ENCODE peak calls at places on chromosomes 4 and X, in ten cellular contexts. One of them, this sample, is unnamed.

GRCh38 chr4:154807042-154807630 is 26.1 kb downstream of the RBM46 start:
- DNase-seq in H1: no peak
- DNase-seq in uterus: no peak
- DNase-seq in astrocyte: peak
- DNase-seq in PC-3: peak
- DNase-seq in endothelial cell: no peak
- DNase-seq in AG09309: peak
- DNase-seq in GM12878: peak
- DNase-seq in fibroblast of pulmonary artery: peak
- DNase-seq in tibial nerve: no peak
- DNase-seq in this sample: no peak

GRCh38 chrX:21883258-21883657 is 27.5 kb downstream of the YY2 start:
- DNase-seq in H1: no peak
- DNase-seq in uterus: no peak
- DNase-seq in astrocyte: no peak
- DNase-seq in PC-3: no peak
- DNase-seq in endothelial cell: no peak
- DNase-seq in AG09309: no peak
- DNase-seq in GM12878: no peak
- DNase-seq in fibroblast of pulmonary artery: no peak
- DNase-seq in tibial nerve: peak
- DNase-seq in this sample: no peak

GRCh38 chr4:1998296-1998695 is 10.5 kb downstream of the NELFA start:
- DNase-seq in H1: no peak
- DNase-seq in uterus: no peak
- DNase-seq in astrocyte: peak
- DNase-seq in PC-3: peak
- DNase-seq in endothelial cell: no peak
- DNase-seq in AG09309: no peak
- DNase-seq in GM12878: no peak
- DNase-seq in fibroblast of pulmonary artery: no peak
- DNase-seq in tibial nerve: no peak
- DNase-seq in this sample: no peak

GRCh38 chr4:8033067-8033755 is 93.5 kb upstream of the AFAP1 start:
- DNase-seq in H1: no peak
- DNase-seq in uterus: no peak
- DNase-seq in astrocyte: no peak
- DNase-seq in PC-3: no peak
- DNase-seq in endothelial cell: no peak
- DNase-seq in AG09309: no peak
- DNase-seq in GM12878: no peak
- DNase-seq in fibroblast of pulmonary artery: no peak
- DNase-seq in tibial nerve: no peak
- DNase-seq in this sample: no peak

GRCh38 chrX:110568396-110568795 is 209.7 kb downstream of the RTL9 start:
- DNase-seq in H1: no peak
- DNase-seq in uterus: no peak
- DNase-seq in astrocyte: peak
- DNase-seq in PC-3: no peak
- DNase-seq in endothelial cell: no peak
- DNase-seq in AG09309: no peak
- DNase-seq in GM12878: no peak
- DNase-seq in fibroblast of pulmonary artery: no peak
- DNase-seq in tibial nerve: no peak
- DNase-seq in this sample: no peak

GRCh38 chr4:92254767-92255442 is 48.9 kb upstream of the GRID2 start:
- DNase-seq in H1: peak
- DNase-seq in uterus: no peak
- DNase-seq in astrocyte: no peak
- DNase-seq in PC-3: no peak
- DNase-seq in endothelial cell: no peak
- DNase-seq in AG09309: no peak
- DNase-seq in GM12878: no peak
- DNase-seq in fibroblast of pulmonary artery: no peak
- DNase-seq in tibial nerve: no peak
- DNase-seq in this sample: no peak

GRCh38 chr4:125801924-125802323 is 487.2 kb downstream of the FAT4 start:
- DNase-seq in H1: no peak
- DNase-seq in uterus: no peak
- DNase-seq in astrocyte: no peak
- DNase-seq in PC-3: no peak
- DNase-seq in endothelial cell: no peak
- DNase-seq in AG09309: no peak
- DNase-seq in GM12878: no peak
- DNase-seq in fibroblast of pulmonary artery: no peak
- DNase-seq in tibial nerve: no peak
- DNase-seq in this sample: no peak

GRCh38 chr4:17704020-17704657 is 77.3 kb downstream of the FAM184B start:
- DNase-seq in H1: no peak
- DNase-seq in uterus: no peak
- DNase-seq in astrocyte: no peak
- DNase-seq in PC-3: no peak
- DNase-seq in endothelial cell: no peak
- DNase-seq in AG09309: no peak
- DNase-seq in GM12878: no peak
- DNase-seq in fibroblast of pulmonary artery: no peak
- DNase-seq in tibial nerve: no peak
- DNase-seq in this sample: no peak

GRCh38 chr4:139530833-139531427 is 25.1 kb downstream of the SETD7 start:
- DNase-seq in H1: no peak
- DNase-seq in uterus: peak
- DNase-seq in astrocyte: no peak
- DNase-seq in PC-3: peak
- DNase-seq in endothelial cell: peak
- DNase-seq in AG09309: no peak
- DNase-seq in GM12878: no peak
- DNase-seq in fibroblast of pulmonary artery: peak
- DNase-seq in tibial nerve: peak
- DNase-seq in this sample: peak

DNA sequence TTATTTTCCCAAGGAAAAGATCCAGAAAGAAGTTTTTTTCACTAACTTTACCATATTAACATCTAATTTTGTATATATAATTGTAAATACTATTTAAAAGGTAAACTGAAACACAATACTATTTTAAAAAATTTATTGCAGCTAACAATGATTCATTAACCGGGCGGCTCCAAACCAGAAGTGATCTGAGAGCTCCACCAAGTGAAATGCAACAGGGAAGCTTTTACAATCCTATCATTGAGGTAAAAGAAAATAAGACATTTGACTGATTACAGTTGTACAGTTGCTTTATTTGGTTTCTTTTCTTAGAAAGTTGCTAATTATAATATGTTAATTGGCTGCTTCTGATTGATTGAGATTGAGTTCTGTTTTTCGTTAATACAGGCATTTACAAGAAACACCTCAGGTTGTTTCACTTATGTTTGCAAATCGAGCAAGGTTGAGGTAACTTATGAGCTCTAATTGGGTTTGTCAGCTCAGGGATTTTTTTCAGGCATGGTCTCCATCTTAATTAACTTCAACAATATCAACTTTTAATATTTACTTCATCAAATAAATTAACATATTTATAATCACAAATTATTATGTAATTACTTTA is 220.2 kb upstream of the UGT8 start:
- DNase-seq in H1: no peak
- DNase-seq in uterus: no peak
- DNase-seq in astrocyte: peak
- DNase-seq in PC-3: peak
- DNase-seq in endothelial cell: no peak
- DNase-seq in AG09309: peak
- DNase-seq in GM12878: no peak
- DNase-seq in fibroblast of pulmonary artery: peak
- DNase-seq in tibial nerve: no peak
- DNase-seq in this sample: no peak
- TF ChIP-seq CTCF in H1: no peak
- TF ChIP-seq CTCF in uterus: no peak
- TF ChIP-seq CTCF in astrocyte: peak
- TF ChIP-seq CTCF in PC-3: peak
- TF ChIP-seq CTCF in endothelial cell: no peak
- TF ChIP-seq CTCF in AG09309: peak
- TF ChIP-seq CTCF in GM12878: no peak
- TF ChIP-seq CTCF in fibroblast of pulmonary artery: peak
- TF ChIP-seq CTCF in tibial nerve: peak
- TF ChIP-seq CTCF in this sample: no peak

GRCh38 chr4:147984778-147985138 is 252.9 kb downstream of the ARHGAP10 start:
- DNase-seq in H1: no peak
- DNase-seq in uterus: no peak
- DNase-seq in astrocyte: no peak
- DNase-seq in PC-3: no peak
- DNase-seq in endothelial cell: no peak
- DNase-seq in AG09309: no peak
- DNase-seq in GM12878: no peak
- DNase-seq in fibroblast of pulmonary artery: no peak
- DNase-seq in tibial nerve: no peak
- DNase-seq in this sample: no peak

GRCh38 chr4:147987252-147987651 is 255.4 kb downstream of the ARHGAP10 start:
- DNase-seq in H1: no peak
- DNase-seq in uterus: no peak
- DNase-seq in astrocyte: no peak
- DNase-seq in PC-3: no peak
- DNase-seq in endothelial cell: no peak
- DNase-seq in AG09309: no peak
- DNase-seq in GM12878: no peak
- DNase-seq in fibroblast of pulmonary artery: no peak
- DNase-seq in tibial nerve: no peak
- DNase-seq in this sample: no peak

GRCh38 chr4:147981305-147981704 is 249.4 kb downstream of the ARHGAP10 start:
- DNase-seq in H1: no peak
- DNase-seq in uterus: no peak
- DNase-seq in astrocyte: peak
- DNase-seq in PC-3: no peak
- DNase-seq in endothelial cell: no peak
- DNase-seq in AG09309: peak
- DNase-seq in GM12878: peak
- DNase-seq in fibroblast of pulmonary artery: no peak
- DNase-seq in tibial nerve: no peak
- DNase-seq in this sample: no peak

GRCh38 chr4:147984065-147984777 is 252.3 kb downstream of the ARHGAP10 start:
- DNase-seq in H1: peak
- DNase-seq in uterus: no peak
- DNase-seq in astrocyte: no peak
- DNase-seq in PC-3: peak
- DNase-seq in endothelial cell: peak
- DNase-seq in AG09309: no peak
- DNase-seq in GM12878: no peak
- DNase-seq in fibroblast of pulmonary artery: peak
- DNase-seq in tibial nerve: no peak
- DNase-seq in this sample: no peak

GRCh38 chr4:147985376-147985775 is 253.5 kb downstream of the ARHGAP10 start:
- DNase-seq in H1: no peak
- DNase-seq in uterus: no peak
- DNase-seq in astrocyte: no peak
- DNase-seq in PC-3: no peak
- DNase-seq in endothelial cell: no peak
- DNase-seq in AG09309: no peak
- DNase-seq in GM12878: no peak
- DNase-seq in fibroblast of pulmonary artery: no peak
- DNase-seq in tibial nerve: no peak
- DNase-seq in this sample: no peak
- TF ChIP-seq CTCF in H1: no peak
- TF ChIP-seq CTCF in uterus: no peak
- TF ChIP-seq CTCF in astrocyte: no peak
- TF ChIP-seq CTCF in PC-3: no peak
- TF ChIP-seq CTCF in endothelial cell: no peak
- TF ChIP-seq CTCF in AG09309: no peak
- TF ChIP-seq CTCF in GM12878: no peak
- TF ChIP-seq CTCF in fibroblast of pulmonary artery: no peak
- TF ChIP-seq CTCF in tibial nerve: no peak
- TF ChIP-seq CTCF in this sample: no peak

GRCh38 chr4:33649015-33649414 is 2595.3 kb downstream of the ARAP2 start:
- DNase-seq in H1: no peak
- DNase-seq in uterus: no peak
- DNase-seq in astrocyte: peak
- DNase-seq in PC-3: peak
- DNase-seq in endothelial cell: peak
- DNase-seq in AG09309: peak
- DNase-seq in GM12878: no peak
- DNase-seq in fibroblast of pulmonary artery: peak
- DNase-seq in tibial nerve: no peak
- DNase-seq in this sample: no peak
- TF ChIP-seq CTCF in H1: no peak
- TF ChIP-seq CTCF in uterus: no peak
- TF ChIP-seq CTCF in astrocyte: peak
- TF ChIP-seq CTCF in PC-3: peak
- TF ChIP-seq CTCF in endothelial cell: peak
- TF ChIP-seq CTCF in AG09309: peak
- TF ChIP-seq CTCF in GM12878: no peak
- TF ChIP-seq CTCF in fibroblast of pulmonary artery: peak
- TF ChIP-seq CTCF in tibial nerve: peak
- TF ChIP-seq CTCF in this sample: no peak

DNA sequence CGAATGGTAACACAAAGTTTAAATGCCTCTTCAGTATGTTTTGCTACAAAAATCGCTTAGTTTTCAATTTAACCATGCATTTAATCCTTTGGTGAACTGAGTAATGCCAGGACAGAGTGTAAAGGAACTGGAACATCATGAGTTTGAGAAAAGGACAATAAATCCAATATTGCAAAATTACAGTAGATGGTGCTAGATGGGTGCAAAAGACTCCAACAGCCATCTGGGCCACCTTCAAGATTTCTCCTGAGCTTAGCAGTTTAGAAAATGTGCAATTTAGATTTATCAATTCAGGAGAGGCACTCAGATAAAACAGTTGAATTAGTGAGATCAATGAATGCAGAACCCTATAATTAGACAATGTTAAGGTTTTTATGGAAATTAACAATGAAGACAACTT is 33.2 kb upstream of the MID1IP1 start:
- DNase-seq in H1: no peak
- DNase-seq in uterus: no peak
- DNase-seq in astrocyte: peak
- DNase-seq in PC-3: peak
- DNase-seq in endothelial cell: no peak
- DNase-seq in AG09309: no peak
- DNase-seq in GM12878: no peak
- DNase-seq in fibroblast of pulmonary artery: peak
- DNase-seq in tibial nerve: no peak
- DNase-seq in this sample: no peak
- TF ChIP-seq CTCF in H1: no peak
- TF ChIP-seq CTCF in uterus: peak
- TF ChIP-seq CTCF in astrocyte: peak
- TF ChIP-seq CTCF in PC-3: peak
- TF ChIP-seq CTCF in endothelial cell: no peak
- TF ChIP-seq CTCF in AG09309: peak
- TF ChIP-seq CTCF in GM12878: peak
- TF ChIP-seq CTCF in fibroblast of pulmonary artery: peak
- TF ChIP-seq CTCF in tibial nerve: peak
- TF ChIP-seq CTCF in this sample: no peak